ENCODE peak calls at places on chromosomes 4 and X, in ten cellular contexts. One of them, this sample, is unnamed.
A peak's percentile ranks its signal among the peaks of the same experiment; 100 is the strongest.

GRCh38 chr4:185096032-185096653 is 46.9 kb upstream of the SLC25A4 start:
- DNase-seq in tibial artery: no peak
- DNase-seq in brain microvascular endothelial cell: peak; percentile 33
- DNase-seq in fibroblast of mammary gland: peak; percentile 57
- DNase-seq in H9: no peak
- DNase-seq in MCF 10A: peak; percentile 74
- DNase-seq in mucosa of descending colon: peak; percentile 84
- DNase-seq in A549: peak; percentile 26
- DNase-seq in esophagus squamous epithelium: no peak
- DNase-seq in AG10803: peak; percentile 42
- DNase-seq in this sample: peak; percentile 59

GRCh38 chrX:13293700-13294099 is 26.2 kb downstream of the ATXN3L start:
- DNase-seq in mucosa of descending colon: no peak
- DNase-seq in H9: no peak
- DNase-seq in fibroblast of mammary gland: no peak
- DNase-seq in brain microvascular endothelial cell: no peak
- DNase-seq in MCF 10A: peak; percentile 87
- DNase-seq in AG10803: no peak
- DNase-seq in esophagus squamous epithelium: no peak
- DNase-seq in A549: no peak
- DNase-seq in tibial artery: no peak
- DNase-seq in this sample: peak; percentile 88

GRCh38 chr4:181661090-181661489 is 582.1 kb upstream of the TENM3 start:
- DNase-seq in AG10803: peak; percentile 87
- DNase-seq in MCF 10A: peak; percentile 69
- DNase-seq in esophagus squamous epithelium: no peak
- DNase-seq in fibroblast of mammary gland: peak; percentile 93
- DNase-seq in mucosa of descending colon: no peak
- DNase-seq in H9: no peak
- DNase-seq in A549: no peak
- DNase-seq in brain microvascular endothelial cell: peak; percentile 59
- DNase-seq in tibial artery: no peak
- DNase-seq in this sample: peak; percentile 74

GRCh38 chr4:41214158-41215146 is at the start of gene APBB2:
- DNase-seq in tibial artery: peak; percentile 97
- DNase-seq in esophagus squamous epithelium: peak; percentile 27
- DNase-seq in brain microvascular endothelial cell: peak; percentile 94
- DNase-seq in H9: peak; percentile 97
- DNase-seq in MCF 10A: peak; percentile 97
- DNase-seq in A549: peak; percentile 95
- DNase-seq in AG10803: peak; percentile 96
- DNase-seq in mucosa of descending colon: peak; percentile 91
- DNase-seq in fibroblast of mammary gland: peak; percentile 95
- DNase-seq in this sample: peak; percentile 98

GRCh38 chr4:80309301-80310004 is 26.1 kb upstream of the CFAP299 start:
- DNase-seq in A549: peak; percentile 6
- DNase-seq in H9: no peak
- DNase-seq in fibroblast of mammary gland: peak; percentile 95
- DNase-seq in AG10803: peak; percentile 90
- DNase-seq in tibial artery: no peak
- DNase-seq in MCF 10A: peak; percentile 75
- DNase-seq in esophagus squamous epithelium: no peak
- DNase-seq in mucosa of descending colon: no peak
- DNase-seq in brain microvascular endothelial cell: peak; percentile 89
- DNase-seq in this sample: peak; percentile 92

GRCh38 chrX:115968436-115969252 is 201.9 kb upstream of the AGTR2 start:
- DNase-seq in MCF 10A: peak; percentile 59
- DNase-seq in fibroblast of mammary gland: peak; percentile 56
- DNase-seq in AG10803: no peak
- DNase-seq in tibial artery: no peak
- DNase-seq in H9: peak; percentile 97
- DNase-seq in A549: peak; percentile 83
- DNase-seq in esophagus squamous epithelium: no peak
- DNase-seq in brain microvascular endothelial cell: no peak
- DNase-seq in mucosa of descending colon: peak; percentile 62
- DNase-seq in this sample: peak; percentile 49

GRCh38 chrX:20361081-20361889 is 94.6 kb upstream of the RPS6KA3 start:
- DNase-seq in esophagus squamous epithelium: no peak
- DNase-seq in tibial artery: no peak
- DNase-seq in brain microvascular endothelial cell: peak; percentile 14
- DNase-seq in mucosa of descending colon: no peak
- DNase-seq in AG10803: peak; percentile 89
- DNase-seq in MCF 10A: peak; percentile 21
- DNase-seq in H9: no peak
- DNase-seq in fibroblast of mammary gland: peak; percentile 65
- DNase-seq in A549: peak; percentile 53
- DNase-seq in this sample: peak; percentile 40

GRCh38 chrX:123814343-123814742 is 45.5 kb upstream of the XIAP start:
- DNase-seq in fibroblast of mammary gland: peak; percentile 13
- DNase-seq in MCF 10A: no peak
- DNase-seq in A549: no peak
- DNase-seq in esophagus squamous epithelium: no peak
- DNase-seq in mucosa of descending colon: no peak
- DNase-seq in H9: no peak
- DNase-seq in AG10803: no peak
- DNase-seq in brain microvascular endothelial cell: no peak
- DNase-seq in tibial artery: no peak
- DNase-seq in this sample: peak; percentile 15

GRCh38 chr4:21507439-21507838 is 441.1 kb downstream of the KCNIP4 start:
- DNase-seq in fibroblast of mammary gland: peak; percentile 36
- DNase-seq in A549: peak; percentile 6
- DNase-seq in brain microvascular endothelial cell: peak; percentile 0
- DNase-seq in mucosa of descending colon: no peak
- DNase-seq in H9: no peak
- DNase-seq in esophagus squamous epithelium: no peak
- DNase-seq in MCF 10A: peak; percentile 27
- DNase-seq in AG10803: no peak
- DNase-seq in tibial artery: no peak
- DNase-seq in this sample: peak; percentile 22

GRCh38 chr4:146699910-146700309 is 61.2 kb downstream of the POU4F2 start:
- DNase-seq in brain microvascular endothelial cell: no peak
- DNase-seq in A549: no peak
- DNase-seq in tibial artery: no peak
- DNase-seq in esophagus squamous epithelium: no peak
- DNase-seq in AG10803: no peak
- DNase-seq in mucosa of descending colon: no peak
- DNase-seq in MCF 10A: no peak
- DNase-seq in fibroblast of mammary gland: no peak
- DNase-seq in H9: no peak
- DNase-seq in this sample: no peak

GRCh38 chrX:19990225-19990518 is 689 bp downstream of the BCLAF3 start:
- DNase-seq in mucosa of descending colon: peak; percentile 27
- DNase-seq in esophagus squamous epithelium: no peak
- DNase-seq in H9: no peak
- DNase-seq in A549: no peak
- DNase-seq in brain microvascular endothelial cell: no peak
- DNase-seq in MCF 10A: peak; percentile 5
- DNase-seq in fibroblast of mammary gland: no peak
- DNase-seq in tibial artery: no peak
- DNase-seq in AG10803: peak; percentile 1
- DNase-seq in this sample: no peak

GRCh38 chrX:47562615-47563243 is 1.7 kb downstream of the ARAF start:
- DNase-seq in MCF 10A: no peak
- DNase-seq in AG10803: no peak
- DNase-seq in brain microvascular endothelial cell: no peak
- DNase-seq in A549: peak; percentile 29
- DNase-seq in H9: no peak
- DNase-seq in esophagus squamous epithelium: no peak
- DNase-seq in fibroblast of mammary gland: peak; percentile 41
- DNase-seq in tibial artery: no peak
- DNase-seq in mucosa of descending colon: peak; percentile 41
- DNase-seq in this sample: peak; percentile 19

GRCh38 chr4:25528391-25528790 is 127.3 kb upstream of the SLC34A2 start:
- DNase-seq in H9: no peak
- DNase-seq in A549: no peak
- DNase-seq in tibial artery: no peak
- DNase-seq in MCF 10A: no peak
- DNase-seq in esophagus squamous epithelium: no peak
- DNase-seq in brain microvascular endothelial cell: no peak
- DNase-seq in AG10803: no peak
- DNase-seq in fibroblast of mammary gland: no peak
- DNase-seq in mucosa of descending colon: no peak
- DNase-seq in this sample: no peak

GRCh38 chr4:168527560-168527959 is 30.7 kb downstream of the PALLD start:
- DNase-seq in mucosa of descending colon: no peak
- DNase-seq in A549: peak; percentile 51
- DNase-seq in tibial artery: no peak
- DNase-seq in MCF 10A: no peak
- DNase-seq in AG10803: no peak
- DNase-seq in brain microvascular endothelial cell: no peak
- DNase-seq in fibroblast of mammary gland: no peak
- DNase-seq in H9: no peak
- DNase-seq in esophagus squamous epithelium: no peak
- DNase-seq in this sample: no peak

GRCh38 chr4:80307774-80308465 is 27.6 kb upstream of the CFAP299 start:
- DNase-seq in esophagus squamous epithelium: no peak
- DNase-seq in A549: no peak
- DNase-seq in AG10803: peak; percentile 47
- DNase-seq in fibroblast of mammary gland: peak; percentile 79
- DNase-seq in MCF 10A: peak; percentile 78
- DNase-seq in tibial artery: no peak
- DNase-seq in mucosa of descending colon: no peak
- DNase-seq in brain microvascular endothelial cell: peak; percentile 43
- DNase-seq in H9: no peak
- DNase-seq in this sample: peak; percentile 93

GRCh38 chrX:16528620-16529019 is 121.3 kb upstream of the S100G start:
- DNase-seq in H9: no peak
- DNase-seq in MCF 10A: no peak
- DNase-seq in brain microvascular endothelial cell: no peak
- DNase-seq in mucosa of descending colon: peak; percentile 4
- DNase-seq in esophagus squamous epithelium: no peak
- DNase-seq in A549: no peak
- DNase-seq in fibroblast of mammary gland: no peak
- DNase-seq in tibial artery: no peak
- DNase-seq in AG10803: no peak
- DNase-seq in this sample: no peak

GRCh38 chr4:170025523-170026252 is 507 bp downstream of the MFAP3L start:
- DNase-seq in mucosa of descending colon: peak; percentile 18
- DNase-seq in esophagus squamous epithelium: no peak
- DNase-seq in fibroblast of mammary gland: peak; percentile 6
- DNase-seq in brain microvascular endothelial cell: no peak
- DNase-seq in A549: peak; percentile 3
- DNase-seq in tibial artery: no peak
- DNase-seq in MCF 10A: no peak
- DNase-seq in H9: no peak
- DNase-seq in AG10803: peak; percentile 20
- DNase-seq in this sample: peak; percentile 14

GRCh38 chrX:80817002-80817401 is 7.3 kb upstream of the BRWD3 start:
- DNase-seq in H9: no peak
- DNase-seq in A549: no peak
- DNase-seq in mucosa of descending colon: no peak
- DNase-seq in MCF 10A: peak; percentile 8
- DNase-seq in tibial artery: no peak
- DNase-seq in esophagus squamous epithelium: no peak
- DNase-seq in fibroblast of mammary gland: no peak
- DNase-seq in AG10803: peak; percentile 0
- DNase-seq in brain microvascular endothelial cell: no peak
- DNase-seq in this sample: peak; percentile 19

GRCh38 chr4:134634301-134634700 is 432.7 kb upstream of the PABPC4L start:
- DNase-seq in tibial artery: no peak
- DNase-seq in AG10803: no peak
- DNase-seq in A549: no peak
- DNase-seq in brain microvascular endothelial cell: no peak
- DNase-seq in fibroblast of mammary gland: no peak
- DNase-seq in esophagus squamous epithelium: no peak
- DNase-seq in MCF 10A: no peak
- DNase-seq in H9: no peak
- DNase-seq in mucosa of descending colon: no peak
- DNase-seq in this sample: no peak

GRCh38 chr4:96912731-96913130 is 1072.8 kb downstream of the PDHA2 start:
- DNase-seq in H9: no peak
- DNase-seq in tibial artery: no peak
- DNase-seq in esophagus squamous epithelium: no peak
- DNase-seq in AG10803: no peak
- DNase-seq in mucosa of descending colon: no peak
- DNase-seq in A549: no peak
- DNase-seq in fibroblast of mammary gland: no peak
- DNase-seq in MCF 10A: no peak
- DNase-seq in brain microvascular endothelial cell: no peak
- DNase-seq in this sample: no peak

GRCh38 chr4:4899202-4899925 is 39.9 kb downstream of the MSX1 start:
- DNase-seq in H9: no peak
- DNase-seq in brain microvascular endothelial cell: no peak
- DNase-seq in MCF 10A: no peak
- DNase-seq in fibroblast of mammary gland: no peak
- DNase-seq in A549: no peak
- DNase-seq in mucosa of descending colon: no peak
- DNase-seq in tibial artery: peak; percentile 49
- DNase-seq in AG10803: no peak
- DNase-seq in esophagus squamous epithelium: no peak
- DNase-seq in this sample: no peak

GRCh38 chr4:4901877-4902276 is 42.4 kb downstream of the MSX1 start:
- DNase-seq in fibroblast of mammary gland: no peak
- DNase-seq in esophagus squamous epithelium: no peak
- DNase-seq in A549: peak; percentile 5
- DNase-seq in AG10803: no peak
- DNase-seq in mucosa of descending colon: no peak
- DNase-seq in MCF 10A: no peak
- DNase-seq in brain microvascular endothelial cell: no peak
- DNase-seq in tibial artery: peak; percentile 9
- DNase-seq in H9: peak; percentile 41
- DNase-seq in this sample: no peak
- TF ChIP-seq CTCF in fibroblast of mammary gland: peak; percentile 9
- TF ChIP-seq CTCF in esophagus squamous epithelium: no peak
- TF ChIP-seq CTCF in A549: no peak
- TF ChIP-seq CTCF in AG10803: no peak
- TF ChIP-seq CTCF in mucosa of descending colon: no peak
- TF ChIP-seq CTCF in MCF 10A: no peak
- TF ChIP-seq CTCF in brain microvascular endothelial cell: peak; percentile 27
- TF ChIP-seq CTCF in tibial artery: no peak
- TF ChIP-seq CTCF in H9: peak; percentile 68
- TF ChIP-seq CTCF in this sample: no peak

GRCh38 chrX:14697453-14697852 is 168.1 kb downstream of the GLRA2 start:
- DNase-seq in H9: peak; percentile 47
- DNase-seq in brain microvascular endothelial cell: no peak
- DNase-seq in mucosa of descending colon: peak; percentile 58
- DNase-seq in AG10803: no peak
- DNase-seq in fibroblast of mammary gland: peak; percentile 25
- DNase-seq in esophagus squamous epithelium: no peak
- DNase-seq in tibial artery: no peak
- DNase-seq in MCF 10A: peak; percentile 74
- DNase-seq in A549: peak; percentile 53
- DNase-seq in this sample: peak; percentile 30
- TF ChIP-seq CTCF in H9: peak; percentile 71
- TF ChIP-seq CTCF in brain microvascular endothelial cell: peak; percentile 80
- TF ChIP-seq CTCF in mucosa of descending colon: no peak
- TF ChIP-seq CTCF in AG10803: peak; percentile 40
- TF ChIP-seq CTCF in fibroblast of mammary gland: peak; percentile 62
- TF ChIP-seq CTCF in esophagus squamous epithelium: peak; percentile 5
- TF ChIP-seq CTCF in tibial artery: no peak
- TF ChIP-seq CTCF in MCF 10A: peak; percentile 53
- TF ChIP-seq CTCF in A549: peak; percentile 40
- TF ChIP-seq CTCF in this sample: peak; percentile 57

GRCh38 chr4:42234817-42235216 is 82.4 kb upstream of the BEND4 start:
- DNase-seq in fibroblast of mammary gland: no peak
- DNase-seq in MCF 10A: no peak
- DNase-seq in brain microvascular endothelial cell: no peak
- DNase-seq in AG10803: no peak
- DNase-seq in esophagus squamous epithelium: no peak
- DNase-seq in tibial artery: no peak
- DNase-seq in H9: peak; percentile 34
- DNase-seq in mucosa of descending colon: no peak
- DNase-seq in A549: no peak
- DNase-seq in this sample: no peak
- TF ChIP-seq CTCF in fibroblast of mammary gland: no peak
- TF ChIP-seq CTCF in MCF 10A: no peak
- TF ChIP-seq CTCF in brain microvascular endothelial cell: no peak
- TF ChIP-seq CTCF in AG10803: no peak
- TF ChIP-seq CTCF in esophagus squamous epithelium: no peak
- TF ChIP-seq CTCF in tibial artery: no peak
- TF ChIP-seq CTCF in H9: peak; percentile 36
- TF ChIP-seq CTCF in mucosa of descending colon: no peak
- TF ChIP-seq CTCF in A549: no peak
- TF ChIP-seq CTCF in this sample: no peak

GRCh38 chrX:120629667-120630537 is at the start of gene C1GALT1C1:
- DNase-seq in H9: peak; percentile 94
- DNase-seq in brain microvascular endothelial cell: peak; percentile 88
- DNase-seq in tibial artery: peak; percentile 95
- DNase-seq in AG10803: peak; percentile 91
- DNase-seq in A549: peak; percentile 96
- DNase-seq in mucosa of descending colon: peak; percentile 93
- DNase-seq in MCF 10A: peak; percentile 92
- DNase-seq in esophagus squamous epithelium: peak; percentile 78
- DNase-seq in fibroblast of mammary gland: peak; percentile 88
- DNase-seq in this sample: peak; percentile 93
- TF ChIP-seq CTCF in H9: no peak
- TF ChIP-seq CTCF in brain microvascular endothelial cell: no peak
- TF ChIP-seq CTCF in tibial artery: no peak
- TF ChIP-seq CTCF in AG10803: no peak
- TF ChIP-seq CTCF in A549: peak; percentile 19
- TF ChIP-seq CTCF in mucosa of descending colon: no peak
- TF ChIP-seq CTCF in MCF 10A: no peak
- TF ChIP-seq CTCF in esophagus squamous epithelium: no peak
- TF ChIP-seq CTCF in fibroblast of mammary gland: no peak
- TF ChIP-seq CTCF in this sample: no peak

This sample was measured in epithelial cell of esophagus.